ENCODE peak calls at places on chromosomes 1 and 21, in ten cellular contexts. E is epithelial cell of proximal tubule, M is uterus, R is fibroblast of the aortic adventitia, G is heart left ventricle, C is retinal pigment epithelial cell, Y is IMR-90, N is bronchial epithelial cell, U is AG10803, B is HepG2. S is an unnamed sample.

GRCh38 chr1:76053021-76053420 is 21.5 kb upstream of the ST6GALNAC3 start:
- DNase-seq in B (no peak), E (no peak), G (no peak), U (no peak), M (no peak), R (no peak), C (no peak), Y (no peak), N (no peak), S (peak)

GRCh38 chr1:203440780-203441179 is 34.8 kb upstream of the PRELP start:
- DNase-seq in E (no peak), C (peak), M (peak), R (peak), G (peak), N (peak), U (peak), Y (peak), B (no peak), S (peak)

GRCh38 chr1:199551967-199552565 is 475.4 kb upstream of the NR5A2 start:
- DNase-seq in G (peak), N (peak), C (peak), M (no peak), B (peak), R (peak), E (peak), Y (peak), U (peak), S (peak)

GRCh38 chr1:239031310-239031709 is 355.1 kb upstream of the CHRM3 start:
- DNase-seq in C (no peak), E (no peak), G (no peak), N (no peak), M (no peak), R (no peak), B (no peak), U (no peak), Y (no peak), S (no peak)

GRCh38 chr1:33410091-33410701 is 20.7 kb downstream of the PHC2 start:
- DNase-seq in G (peak), E (no peak), N (no peak), B (no peak), U (peak), C (peak), R (peak), M (no peak), Y (peak), S (peak)

GRCh38 chr1:175129182-175129581 is 61.5 kb downstream of the TNN start:
- DNase-seq in E (no peak), B (no peak), U (peak), R (peak), N (peak), C (no peak), M (no peak), Y (peak), G (no peak), S (peak)

GRCh38 chr1:8116892-8117262 is 90.8 kb upstream of the ERRFI1 start:
- DNase-seq in E (no peak), Y (peak), U (peak), C (no peak), B (peak), R (peak), G (peak), N (no peak), M (peak), S (peak)

GRCh38 chr1:115179397-115179835 is 90.1 kb upstream of the TSPAN2 start:
- DNase-seq in E (peak), R (peak), U (peak), Y (peak), B (peak), C (peak), M (no peak), N (peak), G (peak), S (peak)

GRCh38 chr1:30744060-30744756 is 13.4 kb downstream of the LAPTM5 start:
- DNase-seq in M (no peak), E (no peak), Y (peak), G (no peak), R (peak), U (peak), N (peak), C (no peak), B (no peak), S (peak)

GRCh38 chr1:36092166-36092797 is 3.6 kb downstream of the ADPRS start:
- DNase-seq in N (no peak), R (no peak), U (no peak), B (no peak), G (no peak), E (no peak), C (no peak), Y (no peak), M (no peak), S (no peak)

GRCh38 chr1:119676571-119677206 is 28.6 kb upstream of the ZNF697 start:
- DNase-seq in G (no peak), U (no peak), N (no peak), M (peak), Y (no peak), E (no peak), B (no peak), R (peak), C (no peak), S (peak)

GRCh38 chr1:91901231-91901630 is 15.3 kb upstream of the TGFBR3 start:
- DNase-seq in Y (peak), U (no peak), G (no peak), E (no peak), B (no peak), C (no peak), R (peak), M (no peak), N (no peak), S (no peak)

GRCh38 chr1:226736908-226737818 is 1.9 kb downstream of the ITPKB start:
- DNase-seq in N (peak), G (peak), B (no peak), Y (peak), C (no peak), E (no peak), R (peak), U (peak), M (no peak), S (peak)

GRCh38 chr1:15992187-15992553 is 11.9 kb upstream of the SRARP start:
- DNase-seq in N (no peak), R (no peak), Y (no peak), U (no peak), G (no peak), B (no peak), C (no peak), M (no peak), E (no peak), S (no peak)

GRCh38 chr21:37827878-37828277 is 88.4 kb downstream of the KCNJ6 start:
- DNase-seq in G (no peak), C (no peak), U (no peak), B (no peak), Y (no peak), E (no peak), M (no peak), R (no peak), N (no peak), S (no peak)

GRCh38 chr21:34558960-34559631 is 47.1 kb upstream of the KCNE1 start:
- DNase-seq in N (no peak), U (no peak), R (no peak), G (no peak), M (no peak), E (no peak), C (no peak), B (no peak), Y (peak), S (peak)

GRCh38 chr1:163290025-163290610 is 31.6 kb upstream of the NUF2 start:
- DNase-seq in M (no peak), E (no peak), B (no peak), G (no peak), R (peak), U (peak), C (no peak), N (peak), Y (peak), S (peak)

GRCh38 chr1:37817481-37817880 is 9.5 kb upstream of the YRDC start:
- DNase-seq in N (peak), U (no peak), Y (peak), G (no peak), C (peak), R (no peak), B (no peak), E (no peak), M (no peak), S (peak)

GRCh38 chr1:100631015-100631521 is 88.5 kb upstream of the VCAM1 start:
- DNase-seq in U (peak), B (no peak), E (peak), N (peak), C (no peak), Y (peak), M (no peak), R (peak), G (peak), S (peak)

GRCh38 chr1:153678519-153679336 is at the start of gene NPR1:
- DNase-seq in M (peak), E (no peak), C (no peak), B (no peak), N (no peak), G (peak), R (peak), Y (no peak), U (peak), S (peak)

GRCh38 chr1:25724201-25724600 is 75.8 kb upstream of the SELENON start:
- DNase-seq in U (no peak), E (no peak), N (peak), G (no peak), R (no peak), Y (no peak), M (no peak), C (no peak), B (no peak), S (no peak)

GRCh38 chr1:109713636-109714035 is 1.6 kb downstream of the GSTM5 start:
- DNase-seq in E (no peak), Y (no peak), M (no peak), U (no peak), C (no peak), B (no peak), G (no peak), N (no peak), R (no peak), S (no peak)

GRCh38 chr1:233945573-233945972 is 41.1 kb downstream of the SLC35F3 start:
- DNase-seq in E (peak), R (no peak), U (no peak), B (no peak), Y (no peak), C (peak), N (peak), G (no peak), M (no peak), S (no peak)

GRCh38 chr1:40383095-40383487 is 9.6 kb downstream of the SMAP2 start:
- DNase-seq in R (no peak), C (no peak), U (no peak), E (no peak), G (no peak), B (no peak), N (no peak), Y (no peak), M (no peak), S (no peak)

DNA sequence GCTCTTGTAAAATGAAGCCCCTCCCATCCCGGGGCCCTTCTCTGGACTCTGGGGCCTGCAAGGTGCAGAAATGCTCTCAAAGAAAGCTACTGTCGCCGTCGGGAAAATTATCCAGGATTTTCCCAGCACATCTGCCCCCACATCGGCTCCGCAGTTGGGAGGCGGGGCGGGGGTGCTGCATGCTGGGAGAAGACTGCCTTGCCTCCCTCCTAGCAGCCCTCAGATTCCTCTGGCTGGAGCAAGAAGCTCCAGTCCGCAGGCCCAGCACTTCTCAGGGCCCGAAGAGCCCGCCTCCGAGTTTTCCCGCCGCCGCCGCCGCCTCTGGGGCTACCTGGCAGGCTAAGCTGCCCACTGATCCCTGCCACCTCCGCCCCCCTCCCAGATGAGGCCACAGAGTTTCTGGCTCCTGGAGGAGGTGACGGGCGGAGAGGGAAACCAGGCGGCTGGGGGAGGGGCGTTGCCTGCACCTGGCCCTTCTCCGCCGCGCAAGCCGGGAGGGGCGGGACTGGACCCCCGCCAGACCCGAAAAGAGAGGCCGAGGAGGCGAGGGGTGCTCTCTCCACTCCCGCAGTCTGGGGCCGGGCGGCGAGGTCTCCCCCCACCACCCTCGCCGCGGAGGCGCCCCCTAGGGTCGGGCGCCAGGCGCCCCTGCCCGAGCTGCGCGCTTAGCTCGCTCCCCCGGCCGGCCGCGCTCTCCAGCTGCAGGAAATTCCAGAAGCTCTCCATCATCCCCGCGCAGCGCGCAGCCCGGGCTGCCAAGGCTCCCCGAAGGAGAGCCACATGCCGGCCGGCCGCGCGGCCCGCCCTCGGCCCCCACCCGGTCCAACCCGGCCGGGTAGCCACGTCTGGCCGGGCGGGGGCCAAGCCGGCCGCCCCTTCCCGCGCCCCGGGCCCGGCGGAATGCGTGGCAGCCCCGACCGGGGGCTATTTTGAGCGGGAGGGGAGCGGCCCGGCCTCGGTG is 28.8 kb downstream of the AHDC1 start:
- DNase-seq in C (no peak), U (peak), R (peak), E (no peak), G (peak), N (peak), Y (peak), M (peak), B (no peak), S (peak)
- TF ChIP-seq CTCF in C (peak), U (peak), R (no peak), E (peak), G (peak), N (peak), Y (peak), M (peak), B (peak), S (no peak)

GRCh38 chr21:21010698-21011097 is 12.5 kb downstream of the NCAM2 start:
- DNase-seq in B (no peak), Y (no peak), U (no peak), N (no peak), M (no peak), C (no peak), E (no peak), G (no peak), R (no peak), S (no peak)
- H3K4me3 ChIP-seq in B (no peak), Y (no peak), U (no peak), N (no peak), M (no peak), C (no peak), E (no peak), G (no peak), R (no peak), S (no peak)

GRCh38 chr21:42465008-42465878 is 30.8 kb downstream of the RSPH1 start:
- DNase-seq in B (no peak), E (peak), C (no peak), R (no peak), U (no peak), G (no peak), N (peak), Y (no peak), M (no peak), S (no peak)

GRCh38 chr21:42469272-42469671 is 26.8 kb downstream of the RSPH1 start:
- DNase-seq in E (no peak), R (no peak), M (no peak), C (no peak), U (no peak), G (no peak), N (no peak), Y (no peak), B (peak), S (no peak)

GRCh38 chr21:42468511-42469131 is 27.4 kb downstream of the RSPH1 start:
- DNase-seq in R (no peak), U (no peak), C (no peak), G (no peak), Y (no peak), N (no peak), E (no peak), M (no peak), B (no peak), S (no peak)

GRCh38 chr21:42466700-42467612 is 29.1 kb downstream of the RSPH1 start:
- DNase-seq in G (no peak), U (peak), M (no peak), C (no peak), B (peak), N (peak), E (no peak), R (peak), Y (peak), S (no peak)

DNA sequence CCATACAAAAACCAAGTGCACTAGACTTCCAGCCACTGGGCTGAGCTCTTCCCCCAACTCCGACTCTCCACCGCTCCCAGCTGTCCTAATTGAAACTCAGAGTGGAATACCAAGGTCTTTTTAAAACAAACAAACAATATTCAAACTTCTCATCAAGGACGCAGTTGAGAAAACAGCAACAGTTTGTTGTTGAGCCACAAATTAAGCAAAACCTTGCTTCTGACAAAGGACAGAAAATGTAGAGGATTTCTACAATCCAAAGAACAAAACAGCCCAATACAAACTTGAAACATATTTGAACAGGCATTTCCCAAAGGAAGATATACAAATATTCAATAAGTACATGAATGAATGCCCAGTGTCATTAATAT is 28.4 kb downstream of the RSPH1 start:
- DNase-seq in U (no peak), N (no peak), Y (no peak), E (no peak), B (no peak), R (no peak), C (no peak), G (no peak), M (no peak), S (no peak)
- TF ChIP-seq CTCF in U (no peak), N (no peak), Y (no peak), E (no peak), B (no peak), R (no peak), C (no peak), G (peak), M (no peak), S (no peak)

GRCh38 chr1:2391034-2391384 is 345 bp downstream of the MORN1 start:
- DNase-seq in U (peak), R (no peak), N (no peak), C (no peak), B (no peak), M (no peak), Y (no peak), G (no peak), E (no peak), S (peak)

GRCh38 chr1:2386636-2387611 is 4.4 kb downstream of the MORN1 start:
- DNase-seq in Y (no peak), E (no peak), B (no peak), G (no peak), U (no peak), N (no peak), M (no peak), R (no peak), C (no peak), S (no peak)

GRCh38 chr1:2385606-2386280 is 5.6 kb downstream of the MORN1 start:
- DNase-seq in Y (no peak), G (no peak), E (no peak), U (no peak), N (no peak), C (no peak), R (no peak), B (no peak), M (peak), S (no peak)

GRCh38 chr1:2389644-2390043 is 1.7 kb downstream of the MORN1 start:
- DNase-seq in E (no peak), U (no peak), R (no peak), G (no peak), N (no peak), Y (no peak), B (no peak), C (no peak), M (no peak), S (no peak)

GRCh38 chr1:2388004-2388913 is 3.1 kb downstream of the MORN1 start:
- DNase-seq in G (no peak), N (no peak), Y (no peak), R (no peak), C (no peak), U (no peak), M (no peak), B (no peak), E (no peak), S (no peak)
- H3K4me3 ChIP-seq in G (no peak), N (no peak), Y (no peak), R (no peak), C (no peak), U (no peak), M (no peak), B (no peak), E (no peak), S (no peak)

S was measured in fibroblast of mammary gland.